ENCODE peak calls at places on chromosomes 3 and 15, in four cellular contexts. A is HL-60, M is K562, D is GM12878. C is an unnamed sample.

GRCh38 chr3:74862501-74862900 is 248.0 kb upstream of the CNTN3 start:
- DNase-seq in A (no peak), M (no peak), D (no peak), C (no peak)

GRCh38 chr3:25527796-25528195 is 99.7 kb downstream of the RARB start:
- DNase-seq in A (no peak), M (no peak), D (no peak), C (no peak)

GRCh38 chr3:184377374-184377773 is 633 bp downstream of the THPO start:
- DNase-seq in A (no peak), M (no peak), D (no peak), C (no peak)

GRCh38 chr3:122942937-122943827 is 84.4 kb downstream of the SEMA5B start:
- DNase-seq in A (peak), M (peak), D (no peak), C (peak)

GRCh38 chr15:58279106-58279505 is 140.9 kb downstream of the AQP9 start:
- DNase-seq in A (no peak), M (no peak), D (no peak), C (no peak)

GRCh38 chr3:193572426-193572908 is 17.8 kb upstream of the ATP13A4 start:
- DNase-seq in A (peak), M (peak), D (no peak), C (no peak)

GRCh38 chr3:47250309-47251060 is 32.1 kb downstream of the KIF9 start:
- DNase-seq in A (peak), M (peak), D (no peak), C (no peak)

GRCh38 chr15:43209059-43209824 is 11.6 kb downstream of the EPB42 start:
- DNase-seq in A (peak), M (peak), D (no peak), C (no peak)

GRCh38 chr3:160381470-160381869 is 17.6 kb downstream of the IFT80 start:
- DNase-seq in A (no peak), M (no peak), D (no peak), C (no peak)

GRCh38 chr3:155664922-155665695 is 79.8 kb downstream of the PLCH1 start:
- DNase-seq in A (peak), M (peak), D (no peak), C (no peak)

GRCh38 chr3:117734431-117734830 is 1024.9 kb downstream of the TUSC7 start:
- DNase-seq in A (no peak), M (no peak), D (no peak), C (no peak)

GRCh38 chr3:149174901-149175300 is 45.5 kb downstream of the HPS3 start:
- DNase-seq in A (no peak), M (no peak), D (peak), C (no peak)

GRCh38 chr3:127363171-127363570 is 75.3 kb upstream of the PRR20G start:
- DNase-seq in A (no peak), M (no peak), D (no peak), C (no peak)

GRCh38 chr3:38843898-38844297 is 27.9 kb upstream of the SCN10A start:
- DNase-seq in A (no peak), M (peak), D (no peak), C (no peak)

GRCh38 chr15:59349715-59350420 is 22.8 kb downstream of the MYO1E start:
- DNase-seq in A (no peak), M (peak), D (no peak), C (no peak)

GRCh38 chr3:146326875-146327543 is 76.1 kb upstream of the PLSCR4 start:
- DNase-seq in A (no peak), M (peak), D (no peak), C (no peak)

GRCh38 chr3:108175352-108175751 is 46.9 kb downstream of the IFT57 start:
- DNase-seq in A (no peak), M (no peak), D (no peak), C (no peak)

GRCh38 chr3:128082545-128082944 is 30.3 kb downstream of the SEC61A1 start:
- DNase-seq in A (no peak), M (no peak), D (no peak), C (no peak)

GRCh38 chr15:60840703-60841411 is 361.9 kb upstream of the ICE2 start:
- DNase-seq in A (no peak), M (no peak), D (no peak), C (no peak)

GRCh38 chr3:181363231-181363630 is 348.5 kb upstream of the SOX2 start:
- DNase-seq in A (no peak), M (no peak), D (no peak), C (no peak)

GRCh38 chr15:67827561-67828378 is 2.5 kb downstream of the SKOR1 start:
- DNase-seq in A (no peak), M (no peak), D (no peak), C (no peak)

GRCh38 chr15:67828969-67829646 is 3.8 kb downstream of the SKOR1 start:
- DNase-seq in A (no peak), M (no peak), D (no peak), C (no peak)

GRCh38 chr15:67831363-67831762 is 6.1 kb downstream of the SKOR1 start:
- DNase-seq in A (no peak), M (no peak), D (no peak), C (no peak)

GRCh38 chr15:67828379-67828968 is 3.2 kb downstream of the SKOR1 start:
- DNase-seq in A (no peak), M (no peak), D (no peak), C (no peak)

DNA sequence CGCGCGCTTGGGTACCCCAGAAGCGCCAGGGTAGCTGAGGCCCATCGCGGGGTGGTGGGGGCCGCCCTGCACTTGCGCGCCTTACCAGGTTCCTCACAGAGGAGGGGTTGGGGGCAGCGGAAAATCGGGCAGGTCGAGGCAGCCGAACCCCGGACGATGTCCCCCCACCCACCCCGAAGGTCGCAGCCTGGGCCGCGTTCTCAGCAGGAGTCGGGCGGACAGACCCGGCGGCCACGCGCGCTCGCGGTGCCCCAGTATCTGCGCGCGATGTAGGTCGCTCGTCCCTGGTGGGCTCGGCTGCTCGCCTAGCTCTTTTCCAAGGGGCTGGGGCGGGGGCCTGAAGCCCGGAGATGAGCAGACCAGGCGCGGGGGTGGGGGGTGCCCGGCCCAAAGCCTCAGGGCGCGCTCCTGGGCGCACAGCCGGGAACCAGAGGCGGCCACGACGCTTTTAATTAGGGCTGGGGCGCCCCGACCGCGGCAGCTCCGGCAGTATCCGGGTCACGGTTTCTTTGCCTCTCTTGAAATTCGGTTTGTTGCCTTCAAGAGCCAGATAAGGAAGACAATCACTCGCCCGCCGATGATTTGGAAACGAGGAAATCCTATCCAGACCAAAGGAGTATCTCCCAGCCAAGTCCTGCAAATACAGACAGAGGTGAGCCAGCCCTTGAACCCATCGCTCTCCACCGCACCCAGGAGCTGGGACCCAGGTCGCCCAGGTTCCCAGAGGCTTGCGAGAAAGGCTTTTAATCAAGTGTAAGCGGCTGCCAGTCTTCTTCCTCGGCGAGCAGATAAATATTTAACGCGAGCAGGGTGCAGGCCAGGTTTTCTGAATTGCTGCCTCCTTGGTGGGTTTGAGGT is 4.6 kb downstream of the SKOR1 start:
- DNase-seq in A (no peak), M (no peak), D (no peak), C (no peak)
- TF ChIP-seq SPI1 in A (no peak), M (no peak), D (no peak), C (no peak)

GRCh38 chr15:92597548-92597947 is 58.0 kb downstream of the FAM174B start:
- DNase-seq in A (no peak), M (no peak), D (no peak), C (no peak)

GRCh38 chr15:92596623-92597022 is 59.0 kb downstream of the FAM174B start:
- DNase-seq in A (no peak), M (no peak), D (no peak), C (no peak)

GRCh38 chr15:92601940-92602593 is 53.5 kb downstream of the FAM174B start:
- DNase-seq in A (no peak), M (no peak), D (no peak), C (no peak)

GRCh38 chr15:92600902-92601301 is 54.7 kb downstream of the FAM174B start:
- DNase-seq in A (no peak), M (no peak), D (no peak), C (no peak)

GRCh38 chr15:92599394-92599970 is 56.1 kb downstream of the FAM174B start:
- DNase-seq in A (no peak), M (no peak), D (no peak), C (no peak)
- TF ChIP-seq SPI1 in A (no peak), M (no peak), D (no peak), C (no peak)

DNA sequence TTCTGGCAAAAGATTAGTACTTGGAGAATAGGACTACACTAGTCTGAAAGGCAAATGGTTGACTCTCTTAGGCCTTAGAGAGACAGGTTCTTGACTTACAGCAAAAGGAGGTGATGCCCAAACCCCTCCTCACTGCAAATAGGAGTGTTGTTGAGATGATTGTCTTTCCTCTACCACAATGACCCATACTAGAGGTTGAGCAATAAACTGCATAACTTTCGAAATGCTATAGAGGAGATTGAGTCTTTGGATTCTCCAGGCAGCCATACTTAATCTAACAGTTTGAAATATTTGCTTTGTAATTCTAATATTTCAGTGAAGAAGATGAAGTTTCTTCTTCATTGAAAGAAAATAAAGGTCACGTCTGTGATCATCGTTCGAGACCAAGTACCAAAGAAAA is 498.5 kb upstream of the GBE1 start:
- DNase-seq in A (no peak), M (no peak), D (no peak), C (no peak)
- TF ChIP-seq SPI1 in A (no peak), M (no peak), D (no peak), C (no peak)

DNA sequence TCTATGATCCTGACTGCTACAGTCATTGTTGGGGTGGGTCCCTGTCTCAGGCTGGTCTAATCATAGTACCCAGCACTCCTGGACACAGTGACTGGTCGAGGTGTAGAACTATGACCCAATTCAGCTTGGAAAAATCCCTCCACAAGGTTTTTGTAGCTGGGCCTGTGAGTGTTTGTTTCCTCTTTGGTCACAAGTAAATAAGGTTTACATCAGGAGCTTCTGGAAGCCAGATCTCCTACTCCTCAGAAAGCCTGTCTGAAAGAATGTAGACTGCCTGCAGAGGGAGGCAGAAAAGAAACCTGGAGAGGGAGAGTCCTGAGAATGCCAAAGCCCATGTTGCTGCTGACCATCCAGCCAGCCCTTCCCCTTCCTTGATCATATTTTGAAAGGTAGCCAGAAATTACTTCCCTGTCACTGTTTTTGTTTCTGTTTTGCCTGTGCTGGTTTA is 123.2 kb downstream of the RAP2B start:
- DNase-seq in A (no peak), M (peak), D (no peak), C (no peak)
- TF ChIP-seq SPI1 in A (no peak), M (no peak), D (no peak), C (no peak)

DNA sequence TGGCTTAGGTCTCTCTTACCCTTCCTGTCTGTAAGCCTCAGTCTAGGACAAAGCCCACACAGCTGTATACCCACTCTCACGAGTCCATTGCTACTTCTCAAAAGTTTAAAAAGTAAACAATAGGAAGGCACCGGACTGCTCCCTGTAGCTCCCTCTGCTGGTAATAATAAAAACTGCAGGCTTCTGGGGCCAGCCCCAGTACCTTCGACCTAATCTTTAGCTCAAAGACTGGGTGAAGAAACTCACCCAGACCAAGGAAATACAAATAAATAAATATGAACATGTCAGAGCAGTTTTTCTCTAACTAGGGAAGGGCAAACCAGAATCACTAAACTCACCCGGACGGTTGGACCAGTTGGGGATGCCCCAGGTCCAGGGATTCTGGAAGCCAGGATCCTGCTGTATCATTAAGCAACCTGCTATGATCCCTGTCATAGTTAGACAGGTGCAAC is 5.0 kb downstream of the FAM219B start:
- DNase-seq in A (peak), M (peak), D (no peak), C (peak)
- TF ChIP-seq SPI1 in A (no peak), M (no peak), D (no peak), C (no peak)

DNA sequence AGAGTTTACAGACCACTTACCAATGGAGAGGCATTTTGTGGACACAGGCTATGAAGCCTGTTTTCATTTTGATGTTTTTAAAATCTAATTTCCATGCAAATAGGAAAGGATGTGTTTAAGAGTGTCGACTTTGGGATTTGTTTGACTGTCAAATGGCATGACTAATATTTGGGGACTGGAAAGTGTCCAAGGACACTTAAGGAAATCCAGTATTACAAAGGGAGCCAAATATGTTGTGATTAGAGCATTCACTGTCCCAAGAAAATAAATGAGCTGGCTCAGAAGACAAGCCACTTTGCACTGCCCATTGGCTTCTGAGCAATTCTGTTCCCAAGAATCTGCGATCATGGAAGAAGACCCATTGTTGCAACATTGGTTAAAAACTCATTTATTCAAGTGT is 34.0 kb upstream of the SLC6A11 start:
- DNase-seq in A (no peak), M (no peak), D (no peak), C (no peak)
- TF ChIP-seq SPI1 in A (no peak), M (no peak), D (no peak), C (no peak)

C was measured in GM12891.